ENCODE peak calls at places on chromosomes 11 and 22, in four cellular contexts. N, J, M and S are unnamed samples.

GRCh38 chr22:48406161-48406560 is 1421.5 kb downstream of the BRD1 start:
- DNase-seq in N (no peak), J (no peak), M (no peak), S (no peak)

GRCh38 chr11:126111458-126112116 is 48.9 kb upstream of the CDON start:
- DNase-seq in N (no peak), J (no peak), M (no peak), S (no peak)

GRCh38 chr11:102599642-102600261 is 25.4 kb downstream of the MMP20 start:
- DNase-seq in N (peak; percentile 95), J (peak; percentile 93), M (peak; percentile 93), S (no peak)

GRCh38 chr11:5712507-5712906 is 22.9 kb downstream of the TRIM22 start:
- DNase-seq in N (peak; percentile 5), J (no peak), M (no peak), S (no peak)

GRCh38 chr11:108007819-108008218 is 879 bp upstream of the CUL5 start:
- DNase-seq in N (no peak), J (no peak), M (no peak), S (no peak)

GRCh38 chr11:8586184-8586583 is 7.8 kb downstream of the STK33 start:
- DNase-seq in N (no peak), J (no peak), M (no peak), S (no peak)

GRCh38 chr11:73931039-73931645 is 19.7 kb upstream of the DNAJB13 start:
- DNase-seq in N (peak; percentile 84), J (peak; percentile 97), M (peak; percentile 87), S (peak; percentile 72)

GRCh38 chr11:69360606-69361005 is 66.7 kb downstream of the MYEOV start:
- DNase-seq in N (no peak), J (no peak), M (no peak), S (no peak)

GRCh38 chr22:40241200-40241763 is 63.6 kb downstream of the TNRC6B start:
- DNase-seq in N (no peak), J (no peak), M (no peak), S (no peak)

DNA sequence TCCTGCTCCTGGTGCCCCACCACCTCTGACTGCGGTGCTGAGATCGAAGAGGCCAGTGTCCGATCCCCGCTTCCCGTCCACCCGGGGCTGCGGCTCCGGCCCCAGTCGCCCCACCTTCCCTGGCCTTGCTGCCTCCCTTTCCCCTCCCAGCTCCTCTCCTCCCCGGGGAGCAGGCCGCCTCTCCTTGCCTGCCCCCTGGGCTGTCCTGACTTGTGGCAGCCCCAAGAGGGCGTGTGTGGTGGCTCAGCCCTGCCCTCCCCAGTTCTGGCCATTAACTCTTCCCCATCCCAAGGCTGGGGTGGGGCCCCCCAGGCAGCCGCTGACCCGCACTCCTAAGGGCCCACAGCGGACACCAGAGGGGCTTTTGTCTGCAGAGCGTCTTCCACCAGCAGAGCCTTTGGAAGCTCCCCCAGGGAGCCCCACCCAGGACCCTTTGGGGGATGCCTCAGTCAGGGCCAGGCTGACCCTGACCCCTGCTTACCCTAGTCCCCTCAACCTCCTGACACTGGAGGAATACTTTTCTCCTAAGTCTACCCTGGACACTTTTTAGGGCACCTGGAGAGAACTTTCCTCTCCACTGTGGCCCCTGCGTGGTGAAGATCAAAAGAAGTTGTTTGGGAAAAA is 16.7 kb downstream of the RTN4RL2 start:
- DNase-seq in N (peak; percentile 17), J (peak; percentile 64), M (peak; percentile 36), S (no peak)
- H2BK15ac ChIP-seq in N (no peak overlapping the region), J (no peak overlapping the region), M (no peak overlapping the region), S (no peak overlapping the region)

GRCh38 chr22:21032843-21033688 is 705 bp upstream of the SLC7A4 start:
- DNase-seq in N (no peak), J (no peak), M (no peak), S (peak; percentile 26)

GRCh38 chr22:21031545-21032036 is 770 bp downstream of the SLC7A4 start:
- DNase-seq in N (no peak), J (no peak), M (no peak), S (no peak)

GRCh38 chr22:21032037-21032842 is at the start of gene SLC7A4:
- DNase-seq in N (no peak), J (no peak), M (no peak), S (no peak)

GRCh38 chr22:21033895-21034294 is 1.5 kb upstream of the SLC7A4 start:
- DNase-seq in N (no peak), J (no peak), M (no peak), S (no peak)

GRCh38 chr22:21034989-21035388 is 2.6 kb upstream of the SLC7A4 start:
- DNase-seq in N (no peak), J (no peak), M (no peak), S (no peak)
- H2BK15ac ChIP-seq in N (no peak overlapping the region), J (no peak overlapping the region), M (no peak overlapping the region), S (no peak overlapping the region)

GRCh38 chr11:133576351-133576750 is 44.0 kb upstream of the OPCML start:
- DNase-seq in N (no peak), J (peak; percentile 68), M (no peak), S (no peak)
- H2BK15ac ChIP-seq in N (no peak overlapping the region), J (no peak overlapping the region), M (no peak overlapping the region), S (no peak overlapping the region)

GRCh38 chr11:86488553-86488952 is 113.9 kb downstream of the CCDC81 start:
- DNase-seq in N (no peak), J (no peak), M (no peak), S (no peak)
- H2BK15ac ChIP-seq in N (no peak overlapping the region), J (no peak overlapping the region), M (peak overlapping the region; percentile 13), S (no peak overlapping the region)

GRCh38 chr11:44912270-44912987 is 38.3 kb downstream of the TP53I11 start:
- DNase-seq in N (no peak), J (peak; percentile 82), M (no peak), S (no peak)
- H2BK15ac ChIP-seq in N (no peak overlapping the region), J (no peak overlapping the region), M (no peak overlapping the region), S (no peak overlapping the region)

DNA sequence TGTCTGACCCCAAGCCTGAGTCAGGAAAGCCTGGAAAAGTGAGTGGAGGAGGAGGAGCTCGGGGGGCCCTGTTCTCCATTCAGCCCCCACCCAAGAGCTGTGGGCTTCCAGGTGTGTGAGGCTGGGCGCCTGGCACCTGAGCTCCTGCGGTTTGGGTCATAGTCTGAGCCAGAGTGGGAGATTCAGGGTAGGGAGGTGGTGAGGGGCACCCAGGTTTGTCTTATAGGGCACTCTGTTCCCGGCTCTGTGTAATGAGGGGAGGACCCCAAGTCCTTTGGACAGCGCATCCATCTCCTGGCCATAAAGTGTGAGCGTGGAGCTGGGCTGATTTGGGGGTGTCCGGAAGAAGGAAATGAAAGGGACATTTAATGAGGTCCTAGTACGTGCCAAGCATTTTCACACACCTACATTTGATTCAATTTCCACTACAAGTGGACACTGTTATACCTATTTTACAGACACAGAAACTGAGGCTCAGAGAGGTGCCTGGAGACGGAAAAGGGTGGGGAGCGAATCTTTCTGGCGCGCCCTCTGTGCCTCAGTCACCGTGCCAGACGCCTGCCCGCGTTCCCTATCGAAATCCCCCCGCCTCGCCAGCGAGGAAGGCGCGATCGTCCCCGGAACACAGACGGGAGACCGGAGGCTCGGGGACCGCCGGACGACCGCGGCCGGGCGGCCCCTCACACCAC is 1.2 kb downstream of the NPTXR start:
- DNase-seq in N (no peak), J (no peak), M (no peak), S (no peak)
- H2BK15ac ChIP-seq in N (no peak overlapping the region), J (no peak overlapping the region), M (no peak overlapping the region), S (no peak overlapping the region)

DNA sequence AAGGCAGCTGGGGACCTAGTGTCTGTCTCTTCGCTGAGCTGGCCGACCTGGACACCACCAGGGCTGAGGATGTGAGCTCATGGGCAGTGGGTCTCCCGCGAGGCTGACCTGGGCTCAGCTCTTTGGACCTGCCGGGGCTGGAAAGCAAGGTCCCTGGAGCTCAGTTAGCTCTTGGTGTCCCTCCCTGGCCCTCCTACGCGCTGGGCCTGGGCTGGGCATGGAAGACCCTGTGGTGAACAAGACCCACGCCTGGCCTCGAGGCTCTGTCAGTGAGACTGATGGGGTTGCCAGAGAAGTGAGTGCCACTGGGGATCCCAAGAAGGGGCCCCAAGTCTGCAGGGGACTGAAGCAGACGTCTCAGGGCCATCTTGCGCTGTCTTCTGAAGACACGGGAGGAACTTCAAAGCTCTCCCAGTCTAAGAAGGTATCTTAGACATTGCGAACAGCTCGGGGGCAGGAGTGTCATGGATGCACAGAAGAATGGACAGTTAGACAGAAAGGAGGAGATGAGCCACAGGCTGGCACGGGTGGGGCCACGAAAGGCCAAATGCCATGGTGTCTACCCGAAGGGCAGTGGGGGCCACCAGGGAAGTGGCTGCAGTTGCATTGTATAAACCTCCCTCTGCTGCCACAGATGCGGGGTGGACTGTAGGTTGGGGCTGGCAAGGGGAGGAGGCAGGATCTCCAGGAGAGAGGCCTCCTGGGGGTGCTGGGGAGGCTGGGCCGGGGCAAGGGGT is 31.2 kb downstream of the NFAM1 start:
- DNase-seq in N (no peak), J (no peak), M (no peak), S (no peak)
- H2BK15ac ChIP-seq in N (no peak overlapping the region), J (no peak overlapping the region), M (no peak overlapping the region), S (peak overlapping the region; percentile 69)